ENCODE peak calls at places on chromosomes 13 and 19, in seven cellular contexts. D, S, L, C, F, A and X are unnamed samples.

GRCh38 chr13:40466271-40466670 is 200.2 kb downstream of the FOXO1 start:
- DNase-seq in D (no peak), S (no peak), L (no peak), C (no peak), F (no peak), A (no peak), X (no peak)

GRCh38 chr13:49216334-49216733 is 3.8 kb upstream of the MLNR start:
- DNase-seq in D (no peak), S (no peak), L (no peak), C (no peak), F (no peak), A (no peak), X (no peak)

GRCh38 chr19:489418-490196 is 6.7 kb upstream of the MADCAM1 start:
- DNase-seq in D (peak), S (no peak), L (no peak), C (peak), F (no peak), A (peak), X (no peak)

GRCh38 chr13:37141011-37141410 is 35.5 kb upstream of the CSNK1A1L start:
- DNase-seq in D (peak), S (no peak), L (no peak), C (no peak), F (no peak), A (no peak), X (no peak)

GRCh38 chr13:110394371-110394841 is 87.3 kb downstream of the COL4A2 start:
- DNase-seq in D (no peak), S (no peak), L (no peak), C (no peak), F (no peak), A (peak), X (no peak)

GRCh38 chr13:33312150-33312908 is 26.8 kb upstream of the STARD13 start:
- DNase-seq in D (peak), S (no peak), L (no peak), C (no peak), F (no peak), A (peak), X (no peak)

GRCh38 chr19:7417671-7418324 is 69.1 kb downstream of the ARHGEF18 start:
- DNase-seq in D (peak), S (no peak), L (no peak), C (no peak), F (no peak), A (peak), X (no peak)

GRCh38 chr13:64591981-64592380 is 2638.2 kb downstream of the PCDH9 start:
- DNase-seq in D (peak), S (no peak), L (no peak), C (no peak), F (no peak), A (peak), X (no peak)

GRCh38 chr19:17455308-17455707 is 5.4 kb downstream of the NXNL1 start:
- DNase-seq in D (no peak), S (no peak), L (no peak), C (no peak), F (no peak), A (no peak), X (no peak)

GRCh38 chr19:5904302-5905071 is at the start of gene VMAC:
- DNase-seq in D (peak), S (peak), L (peak), C (peak), F (peak), A (peak), X (peak)

GRCh38 chr13:21837841-21838551 is 167.1 kb downstream of the FGF9 start:
- DNase-seq in D (no peak), S (no peak), L (no peak), C (no peak), F (no peak), A (peak), X (no peak)

GRCh38 chr19:35551091-35551810 is 5.8 kb downstream of the TMEM147 start:
- DNase-seq in D (no peak), S (no peak), L (no peak), C (no peak), F (no peak), A (no peak), X (no peak)

GRCh38 chr13:28324181-28324789 is 170.6 kb downstream of the FLT1 start:
- DNase-seq in D (peak), S (no peak), L (no peak), C (peak), F (no peak), A (peak), X (no peak)

GRCh38 chr13:95791084-95791722 is 114.3 kb downstream of the DNAJC3 start:
- DNase-seq in D (no peak), S (no peak), L (no peak), C (no peak), F (no peak), A (no peak), X (no peak)

GRCh38 chr19:54459282-54460229 is 4.0 kb downstream of the LENG9 start:
- DNase-seq in D (no peak), S (no peak), L (peak), C (no peak), F (no peak), A (no peak), X (no peak)

GRCh38 chr19:9295411-9295849 is 14.2 kb downstream of the ZNF699 start:
- DNase-seq in D (no peak), S (no peak), L (no peak), C (no peak), F (no peak), A (no peak), X (no peak)

GRCh38 chr13:37187110-37187509 is 81.6 kb upstream of the CSNK1A1L start:
- DNase-seq in D (no peak), S (peak), L (no peak), C (no peak), F (no peak), A (no peak), X (no peak)

GRCh38 chr13:40664100-40665060 is 2.1 kb downstream of the FOXO1 start:
- DNase-seq in D (peak), S (peak), L (peak), C (peak), F (peak), A (no peak), X (no peak)

GRCh38 chr13:50677687-50678463 is 165.6 kb downstream of the DLEU7 start:
- DNase-seq in D (peak), S (no peak), L (no peak), C (no peak), F (no peak), A (peak), X (no peak)

GRCh38 chr19:8580710-8581281 is 3.6 kb upstream of the MYO1F start:
- DNase-seq in D (peak), S (peak), L (peak), C (peak), F (peak), A (peak), X (no peak)

GRCh38 chr19:35115538-35115951 is at the start of gene FXYD3:
- DNase-seq in D (no peak), S (no peak), L (no peak), C (no peak), F (no peak), A (no peak), X (no peak)

GRCh38 chr13:36862002-36862706 is 43.1 kb downstream of the RFXAP start:
- DNase-seq in D (peak), S (no peak), L (no peak), C (no peak), F (no peak), A (no peak), X (no peak)

GRCh38 chr13:91187522-91187921 is 160.0 kb upstream of the MIR17HG start:
- DNase-seq in D (no peak), S (no peak), L (no peak), C (no peak), F (no peak), A (no peak), X (no peak)

DNA sequence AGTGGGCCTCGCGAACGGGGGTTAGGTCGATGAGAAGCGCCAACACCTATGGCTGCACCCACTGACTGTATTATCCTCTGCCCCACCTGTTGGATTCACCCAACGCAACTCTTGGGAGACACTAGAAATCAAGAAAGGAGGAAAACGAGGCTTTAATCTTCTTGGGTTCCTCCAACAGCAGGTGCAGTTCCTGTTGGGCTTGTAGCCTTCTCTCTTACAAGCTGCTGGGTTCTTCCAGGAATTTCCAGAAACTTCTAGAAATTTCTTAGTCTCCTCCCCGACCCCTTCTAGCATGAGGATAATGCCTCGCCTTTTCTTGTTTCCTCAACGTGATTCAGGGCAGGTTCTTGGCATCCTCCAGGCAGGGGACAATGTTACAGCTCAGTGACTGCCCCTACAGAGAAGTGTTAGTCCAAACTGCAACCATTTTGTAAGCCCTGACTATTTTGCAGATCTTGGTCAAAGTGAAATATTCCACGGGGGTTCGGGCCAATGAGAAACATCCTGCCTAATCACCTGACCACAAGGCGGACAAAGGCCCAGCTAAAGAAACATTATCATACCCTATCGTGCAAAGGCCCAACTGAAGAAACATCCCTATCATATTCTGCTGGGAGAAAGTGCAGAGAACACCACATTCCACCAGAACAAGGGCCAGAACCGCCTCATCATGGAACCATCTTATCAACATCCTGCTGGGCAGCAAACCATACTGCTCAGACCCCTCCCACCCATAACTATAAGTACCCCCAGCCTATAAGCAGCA is 598 bp upstream of the PNMA8A start:
- DNase-seq in D (no peak), S (no peak), L (no peak), C (no peak), F (peak), A (no peak), X (no peak)
- H3K4me3 ChIP-seq in D (peak), S (peak), L (peak), C (peak), F (peak), A (peak), X (peak)

DNA sequence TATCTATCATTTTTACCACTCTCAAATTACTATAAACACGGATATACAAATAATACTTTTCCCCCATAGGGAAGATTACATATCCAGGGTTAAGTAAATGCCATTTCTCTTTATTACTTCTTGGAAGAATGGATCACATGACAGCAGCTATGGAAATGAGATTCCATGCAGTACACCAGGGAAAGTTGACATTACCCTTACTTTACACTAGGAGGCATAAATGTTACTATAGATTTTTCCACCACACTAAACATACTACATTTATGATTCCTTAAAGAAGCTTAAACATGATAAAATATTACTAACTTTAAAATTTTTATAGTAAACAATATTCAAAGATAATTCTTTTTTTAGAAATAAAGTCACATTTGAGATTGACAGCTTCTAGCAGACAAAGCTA is 611.4 kb downstream of the PCDH9 start:
- DNase-seq in D (peak), S (no peak), L (no peak), C (peak), F (no peak), A (peak), X (no peak)
- TF ChIP-seq CTCF in D (peak), S (no peak), L (peak), C (peak), F (peak), A (peak), X (peak)

GRCh38 chr19:48400018-48400742 is 6.7 kb downstream of the GRIN2D start:
- DNase-seq in D (peak), S (no peak), L (no peak), C (peak), F (no peak), A (peak), X (no peak)
- H3K4me3 ChIP-seq in D (peak), S (peak), L (peak), C (no peak), F (no peak), A (peak), X (no peak)

GRCh38 chr13:71218960-71219359 is 648.0 kb downstream of the DACH1 start:
- DNase-seq in D (no peak), S (no peak), L (no peak), C (peak), F (no peak), A (no peak), X (no peak)
- TF ChIP-seq CTCF in D (no peak), S (no peak), L (no peak), C (peak), F (peak), A (no peak), X (peak)

GRCh38 chr19:14473915-14474578 is 1.1 kb downstream of the PTGER1 start:
- DNase-seq in D (no peak), S (no peak), L (peak), C (no peak), F (peak), A (no peak), X (no peak)

GRCh38 chr19:14471436-14472187 is 3.5 kb downstream of the PTGER1 start:
- DNase-seq in D (no peak), S (no peak), L (peak), C (no peak), F (no peak), A (no peak), X (no peak)

GRCh38 chr19:14470031-14470876 is 4.9 kb downstream of the PTGER1 start:
- DNase-seq in D (no peak), S (no peak), L (no peak), C (no peak), F (no peak), A (no peak), X (no peak)

GRCh38 chr19:14473073-14473790 is 1.9 kb downstream of the PTGER1 start:
- DNase-seq in D (no peak), S (no peak), L (peak), C (no peak), F (peak), A (no peak), X (no peak)

DNA sequence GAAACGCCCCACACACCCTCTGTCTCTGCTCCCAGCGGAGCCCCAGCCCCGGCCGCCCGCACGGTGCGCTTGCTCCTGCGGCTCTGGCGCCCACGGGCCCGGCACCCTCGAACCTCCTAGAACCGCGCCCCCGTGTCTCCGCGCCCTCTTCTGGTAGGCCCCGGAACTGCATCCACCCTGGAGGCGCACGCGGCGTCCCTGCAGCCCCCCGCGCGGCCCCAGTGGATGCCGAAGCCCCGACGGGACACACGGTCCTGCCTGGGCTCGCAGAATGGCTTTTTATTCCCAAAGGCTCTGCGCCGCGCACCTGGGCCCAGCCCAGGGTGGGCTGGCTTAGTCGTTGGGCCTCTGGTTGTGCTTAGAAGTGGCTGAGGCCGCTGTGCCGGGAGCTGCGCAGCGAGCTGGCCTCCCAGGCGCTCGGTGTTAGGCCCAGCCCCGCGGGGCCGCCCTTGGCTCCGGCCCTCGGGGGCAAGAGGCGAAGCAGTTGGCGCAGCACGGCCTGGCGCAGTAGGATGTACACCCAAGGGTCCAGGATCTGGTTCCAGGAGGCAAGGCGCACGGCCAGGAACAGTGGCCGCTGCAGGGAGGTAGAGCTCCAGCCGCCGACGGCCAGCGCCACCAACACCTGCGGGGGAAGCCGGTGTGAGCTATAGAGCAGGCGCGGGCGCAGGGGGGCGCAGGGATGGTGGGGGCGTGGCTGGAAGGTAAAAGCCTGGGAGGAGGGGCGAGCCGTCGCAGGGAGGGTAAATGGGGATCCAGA is 2.8 kb downstream of the PTGER1 start:
- DNase-seq in D (peak), S (no peak), L (peak), C (peak), F (peak), A (peak), X (no peak)
- H3K4me3 ChIP-seq in D (no peak), S (peak), L (no peak), C (peak), F (no peak), A (no peak), X (peak)

DNA sequence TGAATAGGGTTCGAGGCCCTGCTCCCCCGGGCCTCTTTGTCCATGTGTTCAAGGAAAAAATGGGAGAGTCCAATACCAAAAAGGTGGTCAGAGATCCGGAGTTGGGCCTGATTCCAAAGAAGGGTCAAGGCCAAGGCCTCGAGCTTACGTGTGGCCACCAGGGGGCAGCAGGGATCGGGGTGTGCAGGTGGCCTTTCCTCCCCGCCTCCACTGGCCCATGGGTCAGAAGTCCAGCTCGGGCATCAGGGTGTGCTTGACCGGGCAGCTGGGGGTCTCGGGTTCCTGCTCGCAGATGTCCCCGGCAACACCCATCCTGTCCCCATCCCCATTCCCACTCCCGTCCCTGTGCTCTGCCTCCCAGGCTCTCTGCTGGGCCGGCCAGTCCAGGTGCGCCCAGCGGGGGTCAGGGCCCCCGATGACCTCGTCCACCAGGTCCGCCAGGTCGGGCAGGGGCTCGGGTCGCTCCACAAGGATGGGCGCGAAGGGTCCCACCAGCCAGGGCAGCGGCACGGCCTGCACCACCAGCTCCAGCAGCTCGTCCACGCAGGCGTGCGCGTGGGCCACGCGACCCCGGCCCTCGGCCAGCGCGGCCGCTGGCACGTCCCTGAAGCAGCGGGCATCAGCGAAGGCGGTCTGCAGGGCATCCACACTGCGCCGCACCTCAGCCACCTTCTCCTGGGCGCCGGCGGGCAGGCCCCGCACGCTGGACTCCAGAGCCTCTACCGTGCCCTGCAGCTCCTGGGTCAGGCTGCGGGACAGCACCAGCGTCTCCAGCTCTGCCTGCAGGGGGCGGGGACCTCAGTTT is 5.2 kb upstream of the PLIN4 start:
- DNase-seq in D (peak), S (no peak), L (no peak), C (peak), F (peak), A (peak), X (no peak)
- TF ChIP-seq CTCF in D (peak), S (peak), L (peak), C (peak), F (peak), A (peak), X (peak)